ENCODE peak calls at places on chromosome 17, in four cellular contexts. Z, H, A and Q are unnamed samples.

GRCh38 chr17:44310612-44311376 is 2.4 kb downstream of the RUNDC3A start:
- DNase-seq in Z (no peak), H (no peak), A (no peak), Q (no peak)

GRCh38 chr17:21460358-21460757 is 84.2 kb downstream of the KCNJ12 start:
- DNase-seq in Z (no peak), H (no peak), A (no peak), Q (no peak)

GRCh38 chr17:82752371-82753200 is 721 bp downstream of the TBCD start:
- DNase-seq in Z (no peak), H (no peak), A (no peak), Q (no peak)

GRCh38 chr17:21705021-21705601 is 12.8 kb downstream of the KCNJ18 start:
- DNase-seq in Z (no peak), H (no peak), A (no peak), Q (no peak)

GRCh38 chr17:71208111-71208704 is 912.6 kb upstream of the SOX9 start:
- DNase-seq in Z (no peak), H (no peak), A (no peak), Q (no peak)

GRCh38 chr17:3556905-3557767 is 476 bp downstream of the TRPV3 start:
- DNase-seq in Z (no peak), H (no peak), A (no peak), Q (no peak)

GRCh38 chr17:9519873-9520272 is 55.7 kb downstream of the STX8 start:
- DNase-seq in Z (no peak), H (no peak), A (no peak), Q (no peak)

GRCh38 chr17:78839762-78840529 is 668 bp downstream of the USP36 start:
- DNase-seq in Z (no peak), H (peak; percentile 45), A (peak; percentile 22), Q (no peak)

GRCh38 chr17:43468746-43469544 is 14.8 kb upstream of the DHX8 start:
- DNase-seq in Z (no peak), H (no peak), A (no peak), Q (no peak)

GRCh38 chr17:29573871-29574731 is 5.6 kb downstream of the TP53I13 start:
- DNase-seq in Z (no peak), H (no peak), A (no peak), Q (no peak)

GRCh38 chr17:82595893-82596292 is 52.4 kb downstream of the WDR45B start:
- DNase-seq in Z (no peak), H (no peak), A (no peak), Q (no peak)

GRCh38 chr17:75778861-75779249 is 5.8 kb upstream of the UNK start:
- DNase-seq in Z (no peak), H (no peak), A (no peak), Q (no peak)

GRCh38 chr17:16101440-16101839 is 101.8 kb downstream of the TTC19 start:
- DNase-seq in Z (no peak), H (no peak), A (no peak), Q (no peak)

GRCh38 chr17:61498042-61498441 is 45.8 kb downstream of the TBX4 start:
- DNase-seq in Z (no peak), H (no peak), A (no peak), Q (no peak)

GRCh38 chr17:28346746-28347246 is 10.5 kb downstream of the POLDIP2 start:
- DNase-seq in Z (no peak), H (no peak), A (no peak), Q (no peak)

GRCh38 chr17:83005639-83006038 is 73.8 kb upstream of the METRNL start:
- DNase-seq in Z (no peak), H (no peak), A (no peak), Q (no peak)

GRCh38 chr17:51848451-51848850 is 310.1 kb downstream of the CA10 start:
- DNase-seq in Z (no peak), H (no peak), A (no peak), Q (no peak)